ENCODE peak calls at places on chromosome 4, in five cellular contexts. J, X, N, S and V are unnamed samples.

GRCh38 chr4:20773144-20773997 is 73.1 kb downstream of the PACRGL start:
- DNase-seq in J (peak; percentile 52), X (peak; percentile 40), N (peak; percentile 52), S (peak; percentile 72), V (peak; percentile 2)

GRCh38 chr4:84050014-84050413 is 449.1 kb downstream of the NKX6-1 start:
- DNase-seq in J (no peak), X (no peak), N (no peak), S (no peak), V (no peak)

GRCh38 chr4:89434364-89434988 is 126.9 kb upstream of the GPRIN3 start:
- DNase-seq in J (peak; percentile 34), X (no peak), N (no peak), S (no peak), V (no peak)

GRCh38 chr4:134201216-134202098 is at the start of gene PABPC4L:
- DNase-seq in J (no peak), X (no peak), N (peak; percentile 18), S (peak; percentile 74), V (no peak)

GRCh38 chr4:6095023-6095817 is 77.0 kb upstream of the C4orf50 start:
- DNase-seq in J (no peak), X (no peak), N (no peak), S (no peak), V (no peak)

GRCh38 chr4:146192060-146192459 is 16.5 kb downstream of the LSM6 start:
- DNase-seq in J (no peak), X (peak; percentile 14), N (peak; percentile 14), S (no peak), V (no peak)

GRCh38 chr4:145501051-145501660 is 19.5 kb downstream of the SMAD1 start:
- DNase-seq in J (no peak), X (no peak), N (no peak), S (no peak), V (no peak)

GRCh38 chr4:53014368-53014767 is 152.3 kb downstream of the RASL11B start:
- DNase-seq in J (no peak), X (no peak), N (no peak), S (no peak), V (no peak)

GRCh38 chr4:121462660-121463261 is 81.9 kb upstream of the QRFPR start:
- DNase-seq in J (peak; percentile 10), X (peak; percentile 57), N (peak; percentile 14), S (no peak), V (peak; percentile 65)

GRCh38 chr4:3501825-3502425 is 30.3 kb downstream of the LRPAP1 start:
- DNase-seq in J (no peak), X (no peak), N (no peak), S (no peak), V (no peak)

GRCh38 chr4:119656342-119656741 is 27.7 kb upstream of the PDE5A start:
- DNase-seq in J (no peak), X (no peak), N (no peak), S (no peak), V (no peak)

GRCh38 chr4:163372035-163372434 is 28.3 kb downstream of the NPY5R start:
- DNase-seq in J (no peak), X (no peak), N (no peak), S (no peak), V (no peak)

GRCh38 chr4:14345356-14345775 is 656.9 kb upstream of the CPEB2 start:
- DNase-seq in J (no peak), X (no peak), N (no peak), S (no peak), V (peak; percentile 3)

GRCh38 chr4:173135241-173135847 is 33.3 kb upstream of the GALNT7 start:
- DNase-seq in J (no peak), X (no peak), N (no peak), S (no peak), V (no peak)

GRCh38 chr4:73053974-73054480 is 15.5 kb downstream of the COX18 start:
- DNase-seq in J (no peak), X (no peak), N (no peak), S (no peak), V (no peak)

GRCh38 chr4:145482209-145483021 is 762 bp downstream of the SMAD1 start:
- DNase-seq in J (peak; percentile 78), X (peak; percentile 61), N (no peak), S (peak; percentile 70), V (peak; percentile 32)

GRCh38 chr4:40190880-40191815 is 5.7 kb upstream of the RHOH start:
- DNase-seq in J (no peak), X (peak; percentile 75), N (no peak), S (peak; percentile 42), V (no peak)

GRCh38 chr4:125268065-125268755 is 46.5 kb upstream of the FAT4 start:
- DNase-seq in J (no peak), X (no peak), N (no peak), S (no peak), V (no peak)

GRCh38 chr4:84279678-84280077 is 219.4 kb downstream of the NKX6-1 start:
- DNase-seq in J (no peak), X (no peak), N (no peak), S (no peak), V (no peak)

GRCh38 chr4:67725981-67726380 is 25.0 kb upstream of the UBA6 start:
- DNase-seq in J (no peak), X (no peak), N (no peak), S (no peak), V (no peak)

GRCh38 chr4:158588285-158588684 is 66.6 kb downstream of the RXFP1 start:
- DNase-seq in J (no peak), X (no peak), N (no peak), S (no peak), V (no peak)

GRCh38 chr4:26362745-26363439 is 42.1 kb downstream of the RBPJ start:
- DNase-seq in J (no peak), X (no peak), N (no peak), S (no peak), V (no peak)

GRCh38 chr4:75434105-75434504 is 80.1 kb downstream of the RCHY1 start:
- DNase-seq in J (no peak), X (no peak), N (no peak), S (no peak), V (no peak)

GRCh38 chr4:75429208-75429607 is 85.0 kb downstream of the RCHY1 start:
- DNase-seq in J (no peak), X (no peak), N (no peak), S (no peak), V (no peak)

DNA sequence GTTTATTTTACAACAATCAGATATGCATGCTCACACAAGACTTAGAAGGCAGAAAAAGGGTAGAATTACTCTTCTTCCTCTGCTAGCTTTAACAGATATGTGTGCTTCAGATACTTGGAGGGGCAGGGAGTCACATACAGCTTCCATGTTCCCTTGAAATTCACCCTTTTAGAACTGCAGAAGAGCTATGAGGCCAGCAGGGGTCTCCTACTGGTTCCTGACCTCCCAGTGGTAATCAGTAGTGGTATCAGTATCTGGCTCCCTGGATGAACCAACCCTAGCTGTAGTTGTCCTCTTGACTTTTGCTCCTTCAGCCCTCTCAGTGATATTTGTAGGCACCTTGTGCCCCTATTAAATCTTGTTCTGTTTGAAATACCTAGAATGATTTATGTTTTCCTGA is 81.5 kb downstream of the RCHY1 start:
- DNase-seq in J (peak; percentile 38), X (peak; percentile 46), N (peak; percentile 10), S (no peak), V (peak; percentile 21)
- TF ChIP-seq CTCF in J (peak; percentile 51), X (peak; percentile 55), N (peak; percentile 66), S (peak; percentile 78), V (no peak)

DNA sequence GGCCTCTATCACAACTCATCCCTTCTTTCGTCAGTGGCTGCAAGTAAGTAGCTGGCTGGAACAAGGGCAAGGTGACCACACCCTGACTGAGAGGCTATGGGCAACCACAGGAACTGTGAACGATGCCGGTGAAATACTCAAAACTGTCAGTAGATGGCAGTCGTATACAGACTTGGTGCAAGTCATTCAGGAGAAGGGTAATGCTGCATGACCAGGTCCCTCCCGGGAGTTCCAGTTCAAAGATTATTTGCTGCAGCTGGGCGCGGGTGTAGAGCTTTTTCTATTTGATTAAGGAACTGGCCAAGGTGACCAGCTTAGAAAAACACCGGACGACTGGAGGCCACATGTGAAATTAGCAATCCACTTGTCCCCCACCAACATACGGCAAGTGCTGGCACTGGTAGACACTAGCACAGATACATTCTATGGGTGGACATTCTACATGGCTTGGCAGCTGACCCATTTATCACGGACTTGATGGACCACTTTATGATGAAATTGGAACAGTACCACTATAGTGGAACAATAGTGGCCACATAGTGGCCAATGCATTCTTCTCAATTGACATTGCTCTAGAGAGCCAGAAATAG is 726.6 kb downstream of the TRAM1L1 start:
- DNase-seq in J (peak; percentile 15), X (peak; percentile 82), N (peak; percentile 39), S (peak; percentile 89), V (peak; percentile 63)
- TF ChIP-seq GABPA in J (no peak), X (no peak), N (no peak), S (no peak), V (no peak)

DNA sequence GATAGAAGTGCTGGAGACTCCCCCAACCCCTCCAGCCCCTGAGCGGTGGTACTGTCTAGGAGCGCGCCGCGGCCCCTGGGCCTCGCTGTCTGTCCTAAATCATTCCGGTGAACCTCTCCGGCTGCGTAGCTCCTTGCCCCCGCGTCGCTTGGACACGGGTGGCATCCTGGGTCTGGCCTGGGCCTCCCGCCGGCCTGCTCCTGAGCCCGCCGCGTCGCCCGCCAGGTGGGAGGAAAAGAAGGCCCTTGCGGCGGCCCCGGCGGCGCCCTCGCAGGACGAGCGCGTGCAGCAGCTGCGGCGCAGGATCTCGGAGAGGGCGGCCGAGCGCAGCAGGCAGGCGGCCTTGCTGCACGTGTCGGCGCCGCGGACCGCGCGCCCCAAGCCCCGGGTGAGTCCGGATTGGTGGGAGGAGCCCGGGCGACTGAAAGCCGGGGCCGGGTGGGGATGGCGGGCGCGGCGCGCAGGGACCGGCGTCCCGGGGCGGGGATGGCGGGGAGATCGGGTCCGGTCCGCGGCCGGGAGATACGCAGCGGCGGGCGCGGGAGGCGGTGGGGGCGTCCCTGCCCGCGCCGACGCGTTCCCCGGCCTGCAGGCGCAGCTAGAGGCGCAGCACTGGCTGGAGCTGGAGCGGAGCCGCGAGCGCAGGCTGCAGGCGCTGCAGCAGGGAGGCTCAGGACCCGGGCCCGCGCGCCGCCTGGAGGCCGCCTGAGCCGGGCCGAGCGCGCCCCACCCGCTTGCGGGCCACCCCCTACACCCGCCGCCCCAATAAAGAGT is 6.5 kb upstream of the RNF4 start:
- DNase-seq in J (peak; percentile 96), X (peak; percentile 30), N (peak; percentile 78), S (peak; percentile 81), V (no peak)
- TF ChIP-seq CTCF in J (peak; percentile 56), X (peak; percentile 60), N (peak; percentile 54), S (peak; percentile 43), V (no peak)

GRCh38 chr4:183987987-183988392 is 82.9 kb downstream of the STOX2 start:
- DNase-seq in J (peak; percentile 54), X (peak; percentile 7), N (peak; percentile 16), S (no peak), V (peak; percentile 68)

GRCh38 chr4:183989931-183990330 is 84.8 kb downstream of the STOX2 start:
- DNase-seq in J (no peak), X (no peak), N (no peak), S (no peak), V (no peak)

GRCh38 chr4:183988874-183989273 is 83.8 kb downstream of the STOX2 start:
- DNase-seq in J (no peak), X (no peak), N (no peak), S (no peak), V (no peak)

GRCh38 chr4:183987529-183987946 is 82.4 kb downstream of the STOX2 start:
- DNase-seq in J (peak; percentile 80), X (no peak), N (no peak), S (no peak), V (no peak)

DNA sequence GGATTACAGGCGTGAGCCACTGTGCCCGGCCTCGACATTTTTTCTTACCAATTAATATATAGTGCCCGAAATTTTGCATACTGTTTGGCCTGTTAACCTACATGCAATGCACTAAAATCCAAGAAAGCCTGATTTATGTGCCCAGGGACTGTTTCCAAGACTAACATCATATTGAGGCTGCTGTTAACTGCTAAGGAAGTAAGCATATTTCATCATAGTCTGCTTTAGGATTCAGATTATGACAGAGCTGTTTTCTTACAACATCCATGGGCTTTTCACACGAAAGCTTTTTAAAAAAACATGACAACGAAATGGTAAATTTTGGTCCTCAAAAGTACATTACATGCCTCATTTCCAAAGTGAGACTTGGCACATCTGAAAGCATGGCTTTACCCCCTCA is 84.4 kb downstream of the STOX2 start:
- DNase-seq in J (no peak), X (no peak), N (no peak), S (no peak), V (peak; percentile 49)
- TF ChIP-seq GABPA in J (no peak), X (no peak), N (no peak), S (no peak), V (no peak)